ENCODE peak calls at places on chromosomes 1 and 21, in eight cellular contexts. G, C, J, I, W, B, V and F are unnamed samples.
A peak's percentile ranks its signal among the peaks of the same experiment; 100 is the strongest.

GRCh38 chr21:20971296-20971921 is 26.8 kb upstream of the NCAM2 start:
- DNase-seq in G (no peak), B (no peak), I (peak; percentile 33), V (peak; percentile 8), W (peak; percentile 46), C (peak; percentile 29), J (no peak), F (no peak)

GRCh38 chr1:11690669-11691301 is 725 bp upstream of the DRAXIN start:
- DNase-seq in C (no peak), G (no peak), J (no peak), V (no peak), W (peak; percentile 41), B (no peak), I (peak; percentile 26), F (peak; percentile 77)

GRCh38 chr1:227774721-227775665 is 39.8 kb downstream of the SNAP47 start:
- DNase-seq in I (no peak), G (no peak), J (no peak), W (no peak), V (no peak), C (no peak), B (no peak), F (no peak)

GRCh38 chr1:115302390-115302961 is 35.6 kb downstream of the NGF start:
- DNase-seq in W (no peak), I (peak; percentile 61), V (no peak), J (no peak), B (no peak), C (peak; percentile 65), G (no peak), F (no peak)

GRCh38 chr1:6408023-6408422 is 11.7 kb downstream of the HES2 start:
- DNase-seq in B (no peak), V (no peak), C (no peak), G (no peak), J (no peak), W (no peak), I (no peak), F (no peak)

GRCh38 chr1:170204121-170204520 is 58.4 kb downstream of the NTMT2 start:
- DNase-seq in I (no peak), V (no peak), J (no peak), C (no peak), B (no peak), W (no peak), G (no peak), F (no peak)

GRCh38 chr1:227544067-227544655 is 19.2 kb upstream of the ZNF678 start:
- DNase-seq in V (no peak), W (no peak), I (peak; percentile 43), C (no peak), B (no peak), G (no peak), J (no peak), F (peak; percentile 82)

GRCh38 chr1:20361805-20362381 is 71.2 kb downstream of the VWA5B1 start:
- DNase-seq in I (peak; percentile 86), J (no peak), W (peak; percentile 81), G (no peak), V (peak; percentile 92), C (peak; percentile 13), B (no peak), F (no peak)

GRCh38 chr1:17281775-17282181 is 26.2 kb upstream of the PADI4 start:
- DNase-seq in C (no peak), G (no peak), W (no peak), V (no peak), B (no peak), J (no peak), I (no peak), F (no peak)

GRCh38 chr1:109617291-109617801 is 2.1 kb downstream of the GNAT2 start:
- DNase-seq in V (no peak), W (no peak), J (no peak), C (peak; percentile 63), I (no peak), B (no peak), G (no peak), F (no peak)

GRCh38 chr1:12172042-12172851 is 5.5 kb downstream of the TNFRSF1B start:
- DNase-seq in B (no peak), G (peak; percentile 61), I (peak; percentile 60), V (no peak), W (no peak), J (no peak), C (no peak), F (no peak)

GRCh38 chr1:200979574-200980451 is 43.7 kb downstream of the KIF21B start:
- DNase-seq in G (peak; percentile 29), C (no peak), W (peak; percentile 75), I (no peak), V (peak; percentile 83), B (no peak), J (no peak), F (no peak)

GRCh38 chr1:99507906-99508732 is 137.8 kb upstream of the PALMD start:
- DNase-seq in G (no peak), V (no peak), I (peak; percentile 56), J (no peak), B (no peak), C (no peak), W (no peak), F (no peak)

GRCh38 chr1:36092166-36092797 is 3.6 kb downstream of the ADPRS start:
- DNase-seq in J (no peak), W (no peak), G (no peak), C (no peak), B (no peak), V (no peak), I (peak; percentile 50), F (no peak)

GRCh38 chr21:42039470-42039901 is 29.3 kb upstream of the ZBTB21 start:
- DNase-seq in B (no peak), G (no peak), J (no peak), W (no peak), V (no peak), C (no peak), I (no peak), F (no peak)

GRCh38 chr1:183600136-183600535 is 9.9 kb upstream of the NCF2 start:
- DNase-seq in J (no peak), W (no peak), V (no peak), G (no peak), C (no peak), B (no peak), I (no peak), F (no peak)

GRCh38 chr1:24318238-24318987 is 744 bp upstream of the GRHL3 start:
- DNase-seq in B (no peak), C (no peak), G (no peak), V (no peak), W (no peak), J (no peak), I (no peak), F (no peak)

GRCh38 chr21:34074283-34075098 is 1.1 kb downstream of the MRPS6 start:
- DNase-seq in I (no peak), B (no peak), V (no peak), G (no peak), W (peak; percentile 8), J (no peak), C (no peak), F (no peak)

GRCh38 chr1:230851291-230851691 is 17.0 kb downstream of the C1orf198 start:
- DNase-seq in J (no peak), W (no peak), G (no peak), V (no peak), B (no peak), C (no peak), I (peak; percentile 53), F (peak; percentile 91)

GRCh38 chr1:43763497-43763973 is 56.2 kb downstream of the ST3GAL3 start:
- DNase-seq in B (no peak), I (peak; percentile 48), V (peak; percentile 46), J (peak; percentile 76), W (peak; percentile 55), C (peak; percentile 68), G (peak; percentile 12), F (peak; percentile 87)

GRCh38 chr1:243351347-243351746 is 95.5 kb downstream of the SDCCAG8 start:
- DNase-seq in W (no peak), V (no peak), B (no peak), C (no peak), I (no peak), G (no peak), J (no peak), F (no peak)

GRCh38 chr1:110210604-110211502 is 739 bp downstream of the KCNC4 start:
- DNase-seq in V (peak; percentile 70), G (peak; percentile 59), B (no peak), C (no peak), J (peak; percentile 80), W (peak; percentile 37), I (peak; percentile 77), F (no peak)

GRCh38 chr1:178931843-178932551 is 61.1 kb upstream of the ANGPTL1 start:
- DNase-seq in W (no peak), C (no peak), J (peak; percentile 92), V (no peak), G (no peak), B (no peak), I (peak; percentile 89), F (peak; percentile 84)

GRCh38 chr1:205072881-205073280 is 11.4 kb downstream of the TMEM81 start:
- DNase-seq in B (no peak), G (no peak), V (no peak), I (no peak), J (no peak), W (no peak), C (no peak), F (no peak)

GRCh38 chr1:2966940-2967725 is 54.1 kb upstream of the ACTRT2 start:
- DNase-seq in W (no peak), B (no peak), C (no peak), J (no peak), V (no peak), I (peak; percentile 40), G (no peak), F (no peak)

GRCh38 chr1:151062738-151063371 is 2.7 kb downstream of the MLLT11 start:
- DNase-seq in V (no peak), C (no peak), G (no peak), J (no peak), W (no peak), I (no peak), B (no peak), F (no peak)

GRCh38 chr1:245876586-245876985 is 630.5 kb downstream of the SMYD3 start:
- DNase-seq in V (no peak), J (no peak), I (no peak), B (no peak), W (no peak), C (no peak), G (no peak), F (no peak)

GRCh38 chr1:162365284-162366041 is 11.2 kb downstream of the SPATA46 start:
- DNase-seq in J (no peak), V (no peak), W (no peak), C (no peak), I (no peak), G (no peak), B (no peak), F (no peak)

GRCh38 chr1:52579415-52579814 is 22.8 kb upstream of the GPX7 start:
- DNase-seq in G (no peak), W (no peak), V (no peak), I (no peak), B (no peak), C (no peak), J (no peak), F (no peak)

GRCh38 chr1:164702664-164703063 is 143.7 kb downstream of the PBX1 start:
- DNase-seq in W (no peak), C (no peak), J (no peak), V (no peak), I (no peak), B (no peak), G (no peak), F (no peak)